ENCODE peak calls at places on chromosomes 3 and 15, in seven cellular contexts. One of them, this sample, is unnamed.

GRCh38 chr3:87780808-87781207 is 278.0 kb downstream of the CGGBP1 start:
- DNase-seq in H9: no peak
- DNase-seq in trophoblast cell: no peak
- DNase-seq in H1: no peak
- DNase-seq in neuronal stem cell: no peak
- DNase-seq in mesendoderm: no peak
- DNase-seq in IMR-90: no peak
- DNase-seq in this sample: no peak

GRCh38 chr3:172464306-172464705 is 16.1 kb upstream of the GHSR start:
- DNase-seq in H1: no peak
- DNase-seq in mesendoderm: no peak
- DNase-seq in trophoblast cell: no peak
- DNase-seq in neuronal stem cell: no peak
- DNase-seq in H9: no peak
- DNase-seq in IMR-90: no peak
- DNase-seq in this sample: no peak

GRCh38 chr15:92803536-92803851 is 96.6 kb upstream of the CHD2 start:
- DNase-seq in H1: no peak
- DNase-seq in mesendoderm: no peak
- DNase-seq in H9: no peak
- DNase-seq in trophoblast cell: no peak
- DNase-seq in neuronal stem cell: no peak
- DNase-seq in IMR-90: no peak
- DNase-seq in this sample: no peak

GRCh38 chr3:38610934-38611333 is 38.6 kb downstream of the SCN5A start:
- DNase-seq in IMR-90: no peak
- DNase-seq in trophoblast cell: no peak
- DNase-seq in mesendoderm: no peak
- DNase-seq in neuronal stem cell: no peak
- DNase-seq in H9: no peak
- DNase-seq in H1: no peak
- DNase-seq in this sample: no peak

GRCh38 chr15:91142097-91142744 is 42.2 kb downstream of the SV2B start:
- DNase-seq in H1: no peak
- DNase-seq in trophoblast cell: no peak
- DNase-seq in IMR-90: no peak
- DNase-seq in neuronal stem cell: no peak
- DNase-seq in mesendoderm: peak; percentile 36
- DNase-seq in H9: no peak
- DNase-seq in this sample: no peak

GRCh38 chr3:73637042-73637441 is 12.3 kb upstream of the PDZRN3 start:
- DNase-seq in neuronal stem cell: no peak
- DNase-seq in H1: no peak
- DNase-seq in mesendoderm: no peak
- DNase-seq in trophoblast cell: no peak
- DNase-seq in IMR-90: peak; percentile 55
- DNase-seq in H9: no peak
- DNase-seq in this sample: no peak

GRCh38 chr15:54582863-54583643 is 604.8 kb downstream of the UNC13C start:
- DNase-seq in H9: no peak
- DNase-seq in H1: no peak
- DNase-seq in mesendoderm: no peak
- DNase-seq in neuronal stem cell: no peak
- DNase-seq in trophoblast cell: no peak
- DNase-seq in IMR-90: no peak
- DNase-seq in this sample: no peak

GRCh38 chr3:156743859-156744258 is 69.5 kb downstream of the TIPARP start:
- DNase-seq in trophoblast cell: no peak
- DNase-seq in neuronal stem cell: no peak
- DNase-seq in IMR-90: no peak
- DNase-seq in H1: no peak
- DNase-seq in H9: peak; percentile 59
- DNase-seq in mesendoderm: peak; percentile 68
- DNase-seq in this sample: no peak

GRCh38 chr3:136193273-136194043 is 2.7 kb downstream of the MSL2 start:
- DNase-seq in H9: no peak
- DNase-seq in neuronal stem cell: no peak
- DNase-seq in IMR-90: no peak
- DNase-seq in trophoblast cell: no peak
- DNase-seq in mesendoderm: peak; percentile 50
- DNase-seq in H1: no peak
- DNase-seq in this sample: peak; percentile 28

GRCh38 chr15:42730135-42730534 is 6.8 kb downstream of the CDAN1 start:
- DNase-seq in IMR-90: no peak
- DNase-seq in neuronal stem cell: no peak
- DNase-seq in trophoblast cell: no peak
- DNase-seq in H1: no peak
- DNase-seq in mesendoderm: no peak
- DNase-seq in H9: no peak
- DNase-seq in this sample: no peak

GRCh38 chr15:57496946-57497944 is 94.5 kb upstream of the MYZAP start:
- DNase-seq in neuronal stem cell: no peak
- DNase-seq in mesendoderm: peak; percentile 82
- DNase-seq in H1: no peak
- DNase-seq in IMR-90: no peak
- DNase-seq in H9: no peak
- DNase-seq in trophoblast cell: no peak
- DNase-seq in this sample: no peak

GRCh38 chr15:63332367-63333078 is 49.1 kb downstream of the CA12 start:
- DNase-seq in neuronal stem cell: no peak
- DNase-seq in IMR-90: peak; percentile 96
- DNase-seq in trophoblast cell: no peak
- DNase-seq in H9: no peak
- DNase-seq in H1: no peak
- DNase-seq in mesendoderm: no peak
- DNase-seq in this sample: peak; percentile 71

GRCh38 chr3:157078131-157078835 is 81.7 kb downstream of the CCNL1 start:
- DNase-seq in mesendoderm: no peak
- DNase-seq in neuronal stem cell: no peak
- DNase-seq in IMR-90: peak; percentile 56
- DNase-seq in H9: peak; percentile 8
- DNase-seq in trophoblast cell: no peak
- DNase-seq in H1: no peak
- DNase-seq in this sample: peak; percentile 48

GRCh38 chr3:158961911-158962310 is 160.1 kb downstream of the MFSD1 start:
- DNase-seq in trophoblast cell: no peak
- DNase-seq in neuronal stem cell: no peak
- DNase-seq in H9: no peak
- DNase-seq in IMR-90: no peak
- DNase-seq in H1: no peak
- DNase-seq in mesendoderm: no peak
- DNase-seq in this sample: no peak

GRCh38 chr3:194673761-194674160 is 1.8 kb upstream of the LSG1 start:
- DNase-seq in H9: no peak
- DNase-seq in neuronal stem cell: no peak
- DNase-seq in trophoblast cell: no peak
- DNase-seq in mesendoderm: no peak
- DNase-seq in H1: no peak
- DNase-seq in IMR-90: no peak
- DNase-seq in this sample: no peak

GRCh38 chr3:32002536-32003368 is 21.2 kb downstream of the ZNF860 start:
- DNase-seq in H9: no peak
- DNase-seq in IMR-90: no peak
- DNase-seq in neuronal stem cell: no peak
- DNase-seq in H1: no peak
- DNase-seq in trophoblast cell: no peak
- DNase-seq in mesendoderm: peak; percentile 48
- DNase-seq in this sample: no peak

GRCh38 chr3:89059201-89059600 is 48.2 kb upstream of the EPHA3 start:
- DNase-seq in H1: no peak
- DNase-seq in neuronal stem cell: no peak
- DNase-seq in IMR-90: no peak
- DNase-seq in mesendoderm: no peak
- DNase-seq in H9: no peak
- DNase-seq in trophoblast cell: no peak
- DNase-seq in this sample: peak; percentile 43

GRCh38 chr3:141485578-141486415 is 1.0 kb upstream of the RASA2 start:
- DNase-seq in neuronal stem cell: peak; percentile 20
- DNase-seq in H1: no peak
- DNase-seq in trophoblast cell: peak; percentile 83
- DNase-seq in mesendoderm: peak; percentile 42
- DNase-seq in H9: no peak
- DNase-seq in IMR-90: peak; percentile 76
- DNase-seq in this sample: peak; percentile 77

GRCh38 chr3:105938101-105938500 is 69.3 kb upstream of the CBLB start:
- DNase-seq in trophoblast cell: no peak
- DNase-seq in neuronal stem cell: no peak
- DNase-seq in H9: no peak
- DNase-seq in H1: no peak
- DNase-seq in IMR-90: peak; percentile 45
- DNase-seq in mesendoderm: peak; percentile 7
- DNase-seq in this sample: peak; percentile 38

GRCh38 chr3:58135712-58136543 is 74.8 kb downstream of the DNASE1L3 start:
- DNase-seq in IMR-90: no peak
- DNase-seq in mesendoderm: no peak
- DNase-seq in trophoblast cell: no peak
- DNase-seq in neuronal stem cell: no peak
- DNase-seq in H9: no peak
- DNase-seq in H1: no peak
- DNase-seq in this sample: no peak

GRCh38 chr3:116863842-116864626 is 154.5 kb downstream of the TUSC7 start:
- DNase-seq in mesendoderm: peak; percentile 80
- DNase-seq in trophoblast cell: no peak
- DNase-seq in IMR-90: peak; percentile 64
- DNase-seq in H9: peak; percentile 67
- DNase-seq in neuronal stem cell: peak; percentile 56
- DNase-seq in H1: peak; percentile 34
- DNase-seq in this sample: peak; percentile 78

GRCh38 chr3:170357920-170358854 is 672 bp downstream of the SKIL start:
- DNase-seq in H1: no peak
- DNase-seq in H9: peak; percentile 67
- DNase-seq in trophoblast cell: peak; percentile 46
- DNase-seq in mesendoderm: peak; percentile 88
- DNase-seq in IMR-90: peak; percentile 59
- DNase-seq in neuronal stem cell: peak; percentile 45
- DNase-seq in this sample: peak; percentile 87

GRCh38 chr3:170357176-170357919 is at the start of gene SKIL:
- DNase-seq in trophoblast cell: peak; percentile 93
- DNase-seq in H1: no peak
- DNase-seq in neuronal stem cell: peak; percentile 93
- DNase-seq in mesendoderm: peak; percentile 97
- DNase-seq in IMR-90: peak; percentile 96
- DNase-seq in H9: peak; percentile 92
- DNase-seq in this sample: peak; percentile 97

GRCh38 chr3:170360916-170361315 is 3.4 kb downstream of the SKIL start:
- DNase-seq in trophoblast cell: no peak
- DNase-seq in IMR-90: peak; percentile 11
- DNase-seq in H1: no peak
- DNase-seq in mesendoderm: peak; percentile 48
- DNase-seq in H9: no peak
- DNase-seq in neuronal stem cell: no peak
- DNase-seq in this sample: no peak

GRCh38 chr3:170360476-170360875 is 3.0 kb downstream of the SKIL start:
- DNase-seq in H1: no peak
- DNase-seq in neuronal stem cell: no peak
- DNase-seq in IMR-90: peak; percentile 63
- DNase-seq in H9: no peak
- DNase-seq in trophoblast cell: peak; percentile 11
- DNase-seq in mesendoderm: peak; percentile 49
- DNase-seq in this sample: no peak

GRCh38 chr3:170359178-170359704 is 1.7 kb downstream of the SKIL start:
- DNase-seq in H9: no peak
- DNase-seq in trophoblast cell: no peak
- DNase-seq in neuronal stem cell: no peak
- DNase-seq in IMR-90: no peak
- DNase-seq in mesendoderm: no peak
- DNase-seq in H1: no peak
- DNase-seq in this sample: no peak
- H3K23ac ChIP-seq in H9: no peak overlapping the region
- H3K23ac ChIP-seq in trophoblast cell: no peak overlapping the region
- H3K23ac ChIP-seq in neuronal stem cell: no peak overlapping the region
- H3K23ac ChIP-seq in IMR-90: peak overlapping the region; percentile 92
- H3K23ac ChIP-seq in mesendoderm: no peak overlapping the region
- H3K23ac ChIP-seq in H1: no peak overlapping the region
- H3K23ac ChIP-seq in this sample: no peak overlapping the region

GRCh38 chr15:97966924-97967620 is 6.6 kb downstream of the ARRDC4 start:
- DNase-seq in IMR-90: no peak
- DNase-seq in neuronal stem cell: no peak
- DNase-seq in H9: no peak
- DNase-seq in trophoblast cell: no peak
- DNase-seq in mesendoderm: no peak
- DNase-seq in H1: no peak
- DNase-seq in this sample: no peak

GRCh38 chr15:97961067-97961954 is 808 bp downstream of the ARRDC4 start:
- DNase-seq in H9: peak; percentile 70
- DNase-seq in mesendoderm: peak; percentile 27
- DNase-seq in H1: peak; percentile 13
- DNase-seq in neuronal stem cell: peak; percentile 9
- DNase-seq in IMR-90: peak; percentile 4
- DNase-seq in trophoblast cell: no peak
- DNase-seq in this sample: peak; percentile 20

GRCh38 chr15:97960364-97961066 is at the start of gene ARRDC4:
- DNase-seq in trophoblast cell: peak; percentile 99
- DNase-seq in mesendoderm: peak; percentile 100
- DNase-seq in H1: peak; percentile 98
- DNase-seq in neuronal stem cell: peak; percentile 99
- DNase-seq in IMR-90: peak; percentile 100
- DNase-seq in H9: peak; percentile 100
- DNase-seq in this sample: peak; percentile 100

GRCh38 chr15:97962263-97962662 is 1.8 kb downstream of the ARRDC4 start:
- DNase-seq in mesendoderm: no peak
- DNase-seq in IMR-90: no peak
- DNase-seq in H1: no peak
- DNase-seq in H9: no peak
- DNase-seq in trophoblast cell: no peak
- DNase-seq in neuronal stem cell: no peak
- DNase-seq in this sample: no peak

DNA sequence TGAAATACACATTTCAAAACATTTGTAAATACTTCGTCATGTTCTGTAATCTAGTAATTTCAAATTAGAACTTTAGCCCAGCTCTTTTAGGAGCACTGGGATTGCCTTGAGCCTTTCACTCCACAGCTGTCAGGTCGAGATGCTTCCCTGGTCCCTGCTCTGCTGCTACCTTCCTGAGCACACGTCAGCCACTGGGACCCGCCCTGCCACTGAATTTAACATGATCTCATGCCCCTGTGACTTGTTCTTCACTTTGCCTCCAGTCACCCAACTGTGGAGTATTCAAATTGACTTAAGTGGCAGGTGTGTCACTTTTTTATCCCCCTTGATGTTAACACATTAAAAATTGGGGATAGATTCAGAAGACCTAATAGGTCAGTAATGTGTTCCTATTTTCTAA is 3.3 kb downstream of the ARRDC4 start:
- DNase-seq in neuronal stem cell: no peak
- DNase-seq in IMR-90: no peak
- DNase-seq in H1: no peak
- DNase-seq in trophoblast cell: no peak
- DNase-seq in H9: no peak
- DNase-seq in mesendoderm: no peak
- DNase-seq in this sample: no peak
- H3K23ac ChIP-seq in neuronal stem cell: no peak overlapping the region
- H3K23ac ChIP-seq in IMR-90: no peak overlapping the region
- H3K23ac ChIP-seq in H1: no peak overlapping the region
- H3K23ac ChIP-seq in trophoblast cell: no peak overlapping the region
- H3K23ac ChIP-seq in H9: no peak overlapping the region
- H3K23ac ChIP-seq in mesendoderm: no peak overlapping the region
- H3K23ac ChIP-seq in this sample: no peak overlapping the region

GRCh38 chr3:42734263-42734860 is 31.8 kb upstream of the HHATL start:
- DNase-seq in mesendoderm: no peak
- DNase-seq in H1: no peak
- DNase-seq in H9: peak; percentile 27
- DNase-seq in IMR-90: no peak
- DNase-seq in neuronal stem cell: no peak
- DNase-seq in trophoblast cell: no peak
- DNase-seq in this sample: no peak
- H3K23ac ChIP-seq in mesendoderm: peak overlapping the region; percentile 15
- H3K23ac ChIP-seq in H1: no peak overlapping the region
- H3K23ac ChIP-seq in H9: no peak overlapping the region
- H3K23ac ChIP-seq in IMR-90: no peak overlapping the region
- H3K23ac ChIP-seq in neuronal stem cell: peak overlapping the region; percentile 76
- H3K23ac ChIP-seq in trophoblast cell: no peak overlapping the region
- H3K23ac ChIP-seq in this sample: no peak overlapping the region

GRCh38 chr15:100710744-100711478 is 108.5 kb downstream of the ASB7 start:
- DNase-seq in neuronal stem cell: no peak
- DNase-seq in trophoblast cell: no peak
- DNase-seq in H1: no peak
- DNase-seq in mesendoderm: no peak
- DNase-seq in IMR-90: no peak
- DNase-seq in H9: no peak
- DNase-seq in this sample: no peak
- H3K23ac ChIP-seq in neuronal stem cell: no peak overlapping the region
- H3K23ac ChIP-seq in trophoblast cell: no peak overlapping the region
- H3K23ac ChIP-seq in H1: no peak overlapping the region
- H3K23ac ChIP-seq in mesendoderm: no peak overlapping the region
- H3K23ac ChIP-seq in IMR-90: no peak overlapping the region
- H3K23ac ChIP-seq in H9: no peak overlapping the region
- H3K23ac ChIP-seq in this sample: no peak overlapping the region